ENCODE peak calls at places on chromosome 2, in five cellular contexts. R is non-pigmented ciliary epithelial cell, V is putamen, B is NCI-H1436 treated with DMSO at 0.1 percent for 48 hours, W is T-helper 1 cell. C is an unnamed sample.

GRCh38 chr2:186718895-186719294 is 25.0 kb downstream of the FAM171B start:
- DNase-seq in R (no peak), V (no peak), B (no peak), W (no peak), C (no peak)

GRCh38 chr2:36395866-36396265 is 40.3 kb downstream of the CRIM1 start:
- DNase-seq in R (no peak), V (no peak), B (no peak), W (no peak), C (no peak)

GRCh38 chr2:73925853-73926492 is 707 bp upstream of the DGUOK start:
- DNase-seq in R (no peak), V (no peak), B (no peak), W (no peak), C (no peak)

GRCh38 chr2:205372141-205372540 is 310.2 kb upstream of the NRP2 start:
- DNase-seq in R (peak), V (no peak), B (no peak), W (no peak), C (no peak)

GRCh38 chr2:55771612-55772011 is 78.0 kb upstream of the PNPT1 start:
- DNase-seq in R (no peak), V (peak), B (no peak), W (no peak), C (no peak)

GRCh38 chr2:33441235-33441810 is 35.1 kb upstream of the RASGRP3 start:
- DNase-seq in R (peak), V (peak), B (no peak), W (no peak), C (peak)

GRCh38 chr2:95052301-95052700 is 26.8 kb downstream of the MAL start:
- DNase-seq in R (no peak), V (no peak), B (no peak), W (no peak), C (no peak)

GRCh38 chr2:71619230-71619741 is 165.9 kb downstream of the DYSF start:
- DNase-seq in R (no peak), V (no peak), B (no peak), W (no peak), C (no peak)

GRCh38 chr2:129199501-129199900 is 780.0 kb upstream of the RAB6C start:
- DNase-seq in R (no peak), V (no peak), B (no peak), W (no peak), C (no peak)

GRCh38 chr2:16240459-16240858 is 300.1 kb downstream of the MYCN start:
- DNase-seq in R (no peak), V (no peak), B (no peak), W (no peak), C (no peak)

GRCh38 chr2:95357717-95358280 is 44.7 kb upstream of the FAHD2A start:
- DNase-seq in R (no peak), V (no peak), B (no peak), W (no peak), C (no peak)

GRCh38 chr2:48532824-48533223 is 2.9 kb downstream of the STON1 start:
- DNase-seq in R (no peak), V (no peak), B (no peak), W (no peak), C (no peak)

GRCh38 chr2:152729844-152730243 is 11.4 kb downstream of the ARL6IP6 start:
- DNase-seq in R (no peak), V (no peak), B (no peak), W (no peak), C (no peak)

GRCh38 chr2:138078153-138078552 is 113.9 kb downstream of the HNMT start:
- DNase-seq in R (no peak), V (peak), B (no peak), W (no peak), C (no peak)

GRCh38 chr2:231941673-231942072 is 15.5 kb upstream of the NPPC start:
- DNase-seq in R (no peak), V (no peak), B (no peak), W (no peak), C (no peak)

GRCh38 chr2:195600796-195601195 is 56.2 kb upstream of the SLC39A10 start:
- DNase-seq in R (no peak), V (no peak), B (no peak), W (no peak), C (no peak)

GRCh38 chr2:133607679-133608078 is 39.4 kb upstream of the NCKAP5 start:
- DNase-seq in R (peak), V (no peak), B (no peak), W (no peak), C (no peak)

GRCh38 chr2:233818639-233819621 is 35.4 kb downstream of the HJURP start:
- DNase-seq in R (no peak), V (no peak), B (no peak), W (no peak), C (no peak)

GRCh38 chr2:54709341-54709809 is 14.1 kb upstream of the EML6 start:
- DNase-seq in R (no peak), V (no peak), B (no peak), W (no peak), C (no peak)

GRCh38 chr2:147098946-147099345 is 745.9 kb upstream of the ACVR2A start:
- DNase-seq in R (no peak), V (no peak), B (no peak), W (no peak), C (no peak)

GRCh38 chr2:127404466-127405251 is 13.6 kb upstream of the PROC start:
- DNase-seq in R (no peak), V (no peak), B (no peak), W (no peak), C (peak)

GRCh38 chr2:148928395-148928794 is 53.4 kb downstream of the KIF5C start:
- DNase-seq in R (no peak), V (no peak), B (peak), W (no peak), C (no peak)

GRCh38 chr2:105800036-105800755 is 55.5 kb downstream of the NCK2 start:
- DNase-seq in R (no peak), V (no peak), B (no peak), W (no peak), C (no peak)

GRCh38 chr2:238097201-238097987 is 2.7 kb upstream of the ESPNL start:
- DNase-seq in R (no peak), V (no peak), B (no peak), W (no peak), C (peak)

GRCh38 chr2:63434597-63434996 is 153.7 kb downstream of the WDPCP start:
- DNase-seq in R (no peak), V (no peak), B (no peak), W (no peak), C (no peak)

GRCh38 chr2:196995757-196996314 is 69.3 kb upstream of the PGAP1 start:
- DNase-seq in R (no peak), V (no peak), B (no peak), W (no peak), C (no peak)

GRCh38 chr2:17583166-17583565 is 42.7 kb downstream of the VSNL1 start:
- DNase-seq in R (no peak), V (no peak), B (no peak), W (no peak), C (no peak)

GRCh38 chr2:20661028-20661980 is 5.6 kb upstream of the GDF7 start:
- DNase-seq in R (no peak), V (peak), B (no peak), W (peak), C (peak)

GRCh38 chr2:224934542-224935188 is 107.6 kb downstream of the DOCK10 start:
- DNase-seq in R (no peak), V (no peak), B (no peak), W (no peak), C (no peak)

GRCh38 chr2:47310801-47311560 is 92.0 kb upstream of the MSH2 start:
- DNase-seq in R (no peak), V (peak), B (no peak), W (no peak), C (no peak)

GRCh38 chr2:172397136-172397825 is 30.1 kb upstream of the ITGA6 start:
- DNase-seq in R (no peak), V (no peak), B (no peak), W (no peak), C (no peak)

GRCh38 chr2:101463885-101464653 is 10.8 kb downstream of the RFX8 start:
- DNase-seq in R (no peak), V (no peak), B (no peak), W (no peak), C (no peak)

GRCh38 chr2:189580662-189581353 is at the start of gene SLC40A1:
- DNase-seq in R (no peak), V (peak), B (no peak), W (peak), C (peak)

GRCh38 chr2:241279413-241279812 is 36.1 kb downstream of the HDLBP start:
- DNase-seq in R (no peak), V (no peak), B (no peak), W (no peak), C (no peak)

GRCh38 chr2:233418761-233419625 is 64.7 kb downstream of the DGKD start:
- DNase-seq in R (no peak), V (no peak), B (no peak), W (no peak), C (peak)

GRCh38 chr2:48738806-48739205 is 16.7 kb downstream of the LHCGR start:
- DNase-seq in R (peak), V (no peak), B (no peak), W (no peak), C (no peak)

GRCh38 chr2:3633089-3633981 is 24.7 kb upstream of the ALLC start:
- DNase-seq in R (no peak), V (no peak), B (peak), W (no peak), C (no peak)

GRCh38 chr2:112485849-112486248 is 3.9 kb downstream of the TTL start:
- DNase-seq in R (no peak), V (no peak), B (no peak), W (no peak), C (no peak)

GRCh38 chr2:9311488-9311887 is 104.9 kb downstream of the ASAP2 start:
- DNase-seq in R (peak), V (no peak), B (no peak), W (no peak), C (no peak)